ENCODE peak calls at places on chromosomes 6 and 20, in five cellular contexts. One of them, this sample, is unnamed.

GRCh38 chr6:154923199-154923869 is 71.8 kb upstream of the TIAM2 start:
- DNase-seq in thoracic aorta: no peak
- DNase-seq in lower lobe of right lung: no peak
- DNase-seq in tibial nerve: no peak
- DNase-seq in PC-9: no peak
- DNase-seq in this sample: no peak

GRCh38 chr6:170575250-170575649 is 9.2 kb downstream of the PDCD2 start:
- DNase-seq in thoracic aorta: no peak
- DNase-seq in lower lobe of right lung: no peak
- DNase-seq in tibial nerve: no peak
- DNase-seq in PC-9: no peak
- DNase-seq in this sample: no peak

GRCh38 chr6:143197377-143197776 is 136.7 kb downstream of the AIG1 start:
- DNase-seq in thoracic aorta: no peak
- DNase-seq in lower lobe of right lung: no peak
- DNase-seq in tibial nerve: no peak
- DNase-seq in PC-9: no peak
- DNase-seq in this sample: no peak

GRCh38 chr6:128118401-128118800 is 217.5 kb upstream of the THEMIS start:
- DNase-seq in thoracic aorta: no peak
- DNase-seq in lower lobe of right lung: no peak
- DNase-seq in tibial nerve: no peak
- DNase-seq in PC-9: no peak
- DNase-seq in this sample: no peak

GRCh38 chr20:53071833-53072232 is 99.7 kb downstream of the TSHZ2 start:
- DNase-seq in thoracic aorta: no peak
- DNase-seq in lower lobe of right lung: no peak
- DNase-seq in tibial nerve: no peak
- DNase-seq in PC-9: no peak
- DNase-seq in this sample: no peak

GRCh38 chr20:52306477-52306876 is 114.9 kb upstream of the ZFP64 start:
- DNase-seq in thoracic aorta: no peak
- DNase-seq in lower lobe of right lung: no peak
- DNase-seq in tibial nerve: no peak
- DNase-seq in PC-9: no peak
- DNase-seq in this sample: no peak

GRCh38 chr6:153994811-153995210 is 44.2 kb upstream of the OPRM1 start:
- DNase-seq in thoracic aorta: no peak
- DNase-seq in lower lobe of right lung: no peak
- DNase-seq in tibial nerve: no peak
- DNase-seq in PC-9: no peak
- DNase-seq in this sample: no peak

GRCh38 chr6:43434441-43434840 is 7.1 kb downstream of the ABCC10 start:
- DNase-seq in thoracic aorta: no peak
- DNase-seq in lower lobe of right lung: no peak
- DNase-seq in tibial nerve: no peak
- DNase-seq in PC-9: no peak
- DNase-seq in this sample: no peak

GRCh38 chr20:39479196-39479810 is 517.2 kb downstream of the DHX35 start:
- DNase-seq in thoracic aorta: no peak
- DNase-seq in lower lobe of right lung: no peak
- DNase-seq in tibial nerve: no peak
- DNase-seq in PC-9: no peak
- DNase-seq in this sample: no peak

GRCh38 chr20:45959956-45960630 is 11.9 kb downstream of the ZNF335 start:
- DNase-seq in thoracic aorta: no peak
- DNase-seq in lower lobe of right lung: peak
- DNase-seq in tibial nerve: no peak
- DNase-seq in PC-9: peak
- DNase-seq in this sample: peak

GRCh38 chr20:45963059-45964011 is 8.7 kb downstream of the ZNF335 start:
- DNase-seq in thoracic aorta: no peak
- DNase-seq in lower lobe of right lung: peak
- DNase-seq in tibial nerve: no peak
- DNase-seq in PC-9: peak
- DNase-seq in this sample: no peak

GRCh38 chr20:45959126-45959525 is 12.9 kb downstream of the ZNF335 start:
- DNase-seq in thoracic aorta: no peak
- DNase-seq in lower lobe of right lung: peak
- DNase-seq in tibial nerve: no peak
- DNase-seq in PC-9: peak
- DNase-seq in this sample: no peak

GRCh38 chr20:45964024-45964423 is 8.0 kb downstream of the ZNF335 start:
- DNase-seq in thoracic aorta: no peak
- DNase-seq in lower lobe of right lung: peak
- DNase-seq in tibial nerve: no peak
- DNase-seq in PC-9: peak
- DNase-seq in this sample: peak

GRCh38 chr20:45962031-45962755 is 9.8 kb downstream of the ZNF335 start:
- DNase-seq in thoracic aorta: no peak
- DNase-seq in lower lobe of right lung: peak
- DNase-seq in tibial nerve: no peak
- DNase-seq in PC-9: peak
- DNase-seq in this sample: peak
- H3K27ac ChIP-seq in thoracic aorta: no peak
- H3K27ac ChIP-seq in lower lobe of right lung: no peak
- H3K27ac ChIP-seq in tibial nerve: no peak
- H3K27ac ChIP-seq in PC-9: no peak
- H3K27ac ChIP-seq in this sample: no peak

GRCh38 chr20:3785240-3786125 is 1.1 kb downstream of the CENPB start:
- DNase-seq in thoracic aorta: no peak
- DNase-seq in lower lobe of right lung: peak
- DNase-seq in tibial nerve: no peak
- DNase-seq in PC-9: no peak
- DNase-seq in this sample: no peak

GRCh38 chr20:3783516-3784225 is 2.4 kb upstream of the SPEF1 start:
- DNase-seq in thoracic aorta: no peak
- DNase-seq in lower lobe of right lung: peak
- DNase-seq in tibial nerve: no peak
- DNase-seq in PC-9: no peak
- DNase-seq in this sample: no peak

GRCh38 chr20:3783068-3783489 is 1.8 kb upstream of the SPEF1 start:
- DNase-seq in thoracic aorta: no peak
- DNase-seq in lower lobe of right lung: peak
- DNase-seq in tibial nerve: no peak
- DNase-seq in PC-9: no peak
- DNase-seq in this sample: no peak

GRCh38 chr20:3784863-3785239 is 1.7 kb downstream of the CENPB start:
- DNase-seq in thoracic aorta: no peak
- DNase-seq in lower lobe of right lung: no peak
- DNase-seq in tibial nerve: no peak
- DNase-seq in PC-9: no peak
- DNase-seq in this sample: no peak

DNA sequence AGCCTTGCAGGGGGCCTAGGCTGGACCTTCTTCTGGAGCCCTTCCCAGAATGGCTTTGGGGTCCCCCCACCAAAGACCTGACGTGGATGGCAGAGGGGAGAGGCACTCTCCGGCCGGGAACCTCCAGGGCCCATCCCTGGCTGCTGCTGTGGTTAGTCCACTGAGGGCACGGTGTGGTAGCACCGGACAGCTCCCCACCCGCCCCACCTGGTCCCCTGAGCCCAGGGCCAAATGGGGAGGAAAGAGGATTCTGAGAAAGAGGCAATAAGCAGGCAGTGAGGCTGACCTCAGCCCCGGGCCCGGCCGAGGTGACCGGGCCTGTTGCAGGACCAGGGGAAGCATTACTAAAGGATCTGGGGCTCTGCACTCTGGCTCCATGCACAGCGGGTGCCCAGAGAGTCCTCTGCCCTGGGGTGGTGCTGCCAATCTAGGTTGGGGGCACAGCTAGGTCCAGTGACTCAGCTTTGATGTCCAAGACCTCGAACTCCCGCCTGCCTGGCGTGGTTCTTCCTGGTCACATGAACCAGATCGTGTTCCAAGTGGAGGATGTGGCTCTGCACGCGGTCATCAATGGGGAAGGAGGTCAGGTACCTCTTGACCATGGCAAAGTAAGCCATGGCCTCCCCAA is 2.2 kb downstream of the CENPB start:
- DNase-seq in thoracic aorta: no peak
- DNase-seq in lower lobe of right lung: peak
- DNase-seq in tibial nerve: no peak
- DNase-seq in PC-9: no peak
- DNase-seq in this sample: no peak
- H3K4me3 ChIP-seq in thoracic aorta: peak
- H3K4me3 ChIP-seq in lower lobe of right lung: peak
- H3K4me3 ChIP-seq in tibial nerve: peak
- H3K4me3 ChIP-seq in PC-9: no peak
- H3K4me3 ChIP-seq in this sample: peak

GRCh38 chr6:133893324-133893692 is 4.4 kb downstream of the TCF21 start:
- DNase-seq in thoracic aorta: no peak
- DNase-seq in lower lobe of right lung: no peak
- DNase-seq in tibial nerve: no peak
- DNase-seq in PC-9: no peak
- DNase-seq in this sample: no peak

GRCh38 chr6:133889557-133890301 is 816 bp downstream of the TCF21 start:
- DNase-seq in thoracic aorta: no peak
- DNase-seq in lower lobe of right lung: peak
- DNase-seq in tibial nerve: no peak
- DNase-seq in PC-9: no peak
- DNase-seq in this sample: no peak

GRCh38 chr6:133891814-133892443 is 3.0 kb downstream of the TCF21 start:
- DNase-seq in thoracic aorta: no peak
- DNase-seq in lower lobe of right lung: no peak
- DNase-seq in tibial nerve: no peak
- DNase-seq in PC-9: peak
- DNase-seq in this sample: no peak

GRCh38 chr6:133892444-133893323 is 3.8 kb downstream of the TCF21 start:
- DNase-seq in thoracic aorta: no peak
- DNase-seq in lower lobe of right lung: no peak
- DNase-seq in tibial nerve: no peak
- DNase-seq in PC-9: no peak
- DNase-seq in this sample: no peak

GRCh38 chr6:133890941-133891813 is 2.3 kb downstream of the TCF21 start:
- DNase-seq in thoracic aorta: no peak
- DNase-seq in lower lobe of right lung: peak
- DNase-seq in tibial nerve: no peak
- DNase-seq in PC-9: no peak
- DNase-seq in this sample: no peak
- H3K27ac ChIP-seq in thoracic aorta: no peak
- H3K27ac ChIP-seq in lower lobe of right lung: peak
- H3K27ac ChIP-seq in tibial nerve: no peak
- H3K27ac ChIP-seq in PC-9: no peak
- H3K27ac ChIP-seq in this sample: no peak

DNA sequence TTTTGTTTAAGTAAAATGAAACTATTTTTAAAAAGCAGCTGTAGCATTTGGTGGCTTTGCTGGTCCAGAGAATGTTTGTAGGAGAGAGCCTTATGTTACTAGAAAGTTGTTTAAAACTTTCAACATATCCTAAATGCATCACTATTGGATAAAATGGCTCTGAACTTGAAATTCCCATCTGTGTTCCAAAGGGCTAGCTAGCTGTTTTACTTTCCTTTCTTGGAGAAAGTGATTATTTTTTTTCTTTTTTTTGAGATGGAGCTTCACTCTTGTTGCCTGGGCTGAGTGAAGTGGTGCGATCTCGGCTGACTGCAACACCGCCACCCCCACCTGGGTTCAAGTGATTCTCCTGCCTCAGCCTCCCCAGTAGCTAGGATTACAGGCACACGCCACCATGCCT is 2.5 kb downstream of the SYNJ2 start:
- DNase-seq in thoracic aorta: no peak
- DNase-seq in lower lobe of right lung: no peak
- DNase-seq in tibial nerve: no peak
- DNase-seq in PC-9: no peak
- DNase-seq in this sample: no peak
- H3K4me3 ChIP-seq in thoracic aorta: peak
- H3K4me3 ChIP-seq in lower lobe of right lung: no peak
- H3K4me3 ChIP-seq in tibial nerve: no peak
- H3K4me3 ChIP-seq in PC-9: peak
- H3K4me3 ChIP-seq in this sample: no peak

DNA sequence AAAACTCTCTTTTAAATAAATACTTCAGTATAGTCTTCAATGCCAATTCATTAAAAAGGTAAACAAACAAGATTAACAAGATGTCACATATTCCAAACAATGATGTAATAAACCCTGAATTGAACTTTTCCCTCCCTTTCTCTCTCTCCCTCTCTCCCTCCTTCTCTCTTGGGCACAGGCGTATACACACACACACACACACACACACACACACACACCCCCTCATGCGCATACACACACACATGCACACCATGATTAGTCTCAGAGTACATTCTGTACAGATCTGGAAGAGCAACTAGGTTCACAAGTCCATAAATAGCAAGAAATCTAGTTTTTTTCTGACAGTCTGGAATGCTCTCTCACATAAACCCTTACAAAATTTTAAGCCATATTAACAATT is 128.3 kb downstream of the DST start:
- DNase-seq in thoracic aorta: no peak
- DNase-seq in lower lobe of right lung: no peak
- DNase-seq in tibial nerve: no peak
- DNase-seq in PC-9: no peak
- DNase-seq in this sample: peak
- H3K27ac ChIP-seq in thoracic aorta: peak
- H3K27ac ChIP-seq in lower lobe of right lung: no peak
- H3K27ac ChIP-seq in tibial nerve: peak
- H3K27ac ChIP-seq in PC-9: no peak
- H3K27ac ChIP-seq in this sample: peak

GRCh38 chr6:3456395-3456767 is 469 bp downstream of the SLC22A23 start:
- DNase-seq in thoracic aorta: no peak
- DNase-seq in lower lobe of right lung: no peak
- DNase-seq in tibial nerve: no peak
- DNase-seq in PC-9: no peak
- DNase-seq in this sample: no peak

GRCh38 chr6:3455490-3456394 is 1.1 kb downstream of the SLC22A23 start:
- DNase-seq in thoracic aorta: no peak
- DNase-seq in lower lobe of right lung: peak
- DNase-seq in tibial nerve: no peak
- DNase-seq in PC-9: no peak
- DNase-seq in this sample: no peak

GRCh38 chr6:3456794-3457709 is at the start of gene SLC22A23:
- DNase-seq in thoracic aorta: no peak
- DNase-seq in lower lobe of right lung: peak
- DNase-seq in tibial nerve: peak
- DNase-seq in PC-9: peak
- DNase-seq in this sample: no peak

GRCh38 chr6:3458706-3459421 is 2.0 kb upstream of the SLC22A23 start:
- DNase-seq in thoracic aorta: no peak
- DNase-seq in lower lobe of right lung: no peak
- DNase-seq in tibial nerve: no peak
- DNase-seq in PC-9: no peak
- DNase-seq in this sample: no peak

GRCh38 chr6:3457710-3458605 is 1.1 kb upstream of the SLC22A23 start:
- DNase-seq in thoracic aorta: no peak
- DNase-seq in lower lobe of right lung: peak
- DNase-seq in tibial nerve: no peak
- DNase-seq in PC-9: peak
- DNase-seq in this sample: no peak
- H3K4me3 ChIP-seq in thoracic aorta: peak
- H3K4me3 ChIP-seq in lower lobe of right lung: peak
- H3K4me3 ChIP-seq in tibial nerve: peak
- H3K4me3 ChIP-seq in PC-9: peak
- H3K4me3 ChIP-seq in this sample: peak

GRCh38 chr6:126181890-126182289 is 158.0 kb upstream of the CENPW start:
- DNase-seq in thoracic aorta: no peak
- DNase-seq in lower lobe of right lung: no peak
- DNase-seq in tibial nerve: no peak
- DNase-seq in PC-9: no peak
- DNase-seq in this sample: no peak
- H3K27ac ChIP-seq in thoracic aorta: peak
- H3K27ac ChIP-seq in lower lobe of right lung: no peak
- H3K27ac ChIP-seq in tibial nerve: no peak
- H3K27ac ChIP-seq in PC-9: peak
- H3K27ac ChIP-seq in this sample: peak

This sample was measured in ascending aorta.